ENCODE peak calls at places on chromosomes 7 and 10, in five cellular contexts. L is HepG2, C is SK-N-SH, J is K562, F is Panc1. I is an unnamed sample.

GRCh38 chr10:73931767-73932624 is 21.1 kb downstream of the PLAU start:
- DNase-seq in L (peak), C (no peak), J (peak), F (no peak), I (peak)

GRCh38 chr10:62626817-62627216 is 177.7 kb upstream of the ADO start:
- DNase-seq in L (no peak), C (no peak), J (no peak), F (no peak), I (no peak)

GRCh38 chr7:6179620-6180343 is 92.6 kb downstream of the CYTH3 start:
- DNase-seq in L (no peak), C (no peak), J (no peak), F (no peak), I (no peak)

GRCh38 chr10:69123306-69123746 is 652 bp upstream of the VPS26A start:
- DNase-seq in L (peak), C (peak), J (peak), F (peak), I (peak)

GRCh38 chr7:43844257-43844656 is 25.1 kb downstream of the MRPS24 start:
- DNase-seq in L (no peak), C (no peak), J (no peak), F (no peak), I (no peak)

GRCh38 chr10:43231523-43232078 is 35.3 kb downstream of the RASGEF1A start:
- DNase-seq in L (no peak), C (no peak), J (no peak), F (no peak), I (no peak)

GRCh38 chr7:80127412-80128150 is 7.0 kb upstream of the GNAI1 start:
- DNase-seq in L (peak), C (no peak), J (no peak), F (no peak), I (no peak)

GRCh38 chr7:112669306-112669705 is 120.9 kb downstream of the TMEM168 start:
- DNase-seq in L (no peak), C (no peak), J (no peak), F (no peak), I (no peak)

GRCh38 chr7:150514748-150515222 is at the start of gene GIMAP7:
- DNase-seq in L (no peak), C (no peak), J (no peak), F (no peak), I (no peak)

GRCh38 chr10:96478317-96478716 is 35.4 kb downstream of the TLL2 start:
- DNase-seq in L (no peak), C (no peak), J (no peak), F (no peak), I (no peak)

GRCh38 chr7:21300692-21301091 is 127.2 kb upstream of the SP4 start:
- DNase-seq in L (peak), C (peak), J (peak), F (no peak), I (peak)

GRCh38 chr7:16115374-16115773 is 306.0 kb downstream of the CRPPA start:
- DNase-seq in L (no peak), C (no peak), J (no peak), F (no peak), I (no peak)

GRCh38 chr7:149883452-149883861 is 9.7 kb downstream of the ATP6V0E2 start:
- DNase-seq in L (peak), C (peak), J (peak), F (no peak), I (peak)

GRCh38 chr7:82729172-82730030 is 285.8 kb upstream of the CACNA2D1 start:
- DNase-seq in L (peak), C (peak), J (peak), F (peak), I (peak)

GRCh38 chr7:159030490-159031134 is 114.1 kb downstream of the VIPR2 start:
- DNase-seq in L (peak), C (peak), J (peak), F (no peak), I (peak)
- H3K27ac ChIP-seq in L (no peak), C (no peak), J (peak), F (peak), I (peak)

GRCh38 chr7:29898301-29898700 is 91.3 kb downstream of the SCRN1 start:
- DNase-seq in L (no peak), C (no peak), J (no peak), F (no peak), I (no peak)
- TF ChIP-seq SIN3A in L (no peak), C (no peak), J (no peak), F (no peak), I (no peak)

DNA sequence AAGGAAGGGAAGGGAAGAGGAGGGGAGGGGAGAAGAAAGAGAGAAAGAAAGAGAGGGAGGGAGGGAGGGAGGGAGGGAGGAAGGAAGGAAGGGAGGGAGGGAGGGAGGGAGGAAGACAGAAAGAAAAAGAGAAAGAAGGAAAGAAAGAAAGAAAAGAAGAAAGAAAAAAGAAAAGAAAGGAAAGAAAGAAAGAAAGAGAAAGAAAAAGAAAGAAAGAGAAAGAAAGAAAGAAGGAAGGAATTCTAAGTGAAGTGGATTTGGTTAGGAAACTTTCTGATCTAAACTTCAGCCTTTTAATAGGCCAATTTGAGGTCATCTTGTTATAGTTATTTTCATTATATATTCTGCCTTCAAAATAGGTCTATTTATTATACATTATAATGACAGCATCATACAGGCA is 4.3 kb downstream of the CAV2 start:
- DNase-seq in L (no peak), C (no peak), J (no peak), F (no peak), I (no peak)
- H3K27ac ChIP-seq in L (no peak), C (no peak), J (no peak), F (peak), I (no peak)

GRCh38 chr7:30135551-30136271 is 925 bp downstream of the MTURN start:
- DNase-seq in L (peak), C (peak), J (no peak), F (no peak), I (no peak)

GRCh38 chr7:30136743-30137485 is 2.1 kb downstream of the MTURN start:
- DNase-seq in L (no peak), C (no peak), J (no peak), F (no peak), I (no peak)

GRCh38 chr7:30135271-30135550 is 425 bp downstream of the MTURN start:
- DNase-seq in L (no peak), C (peak), J (no peak), F (no peak), I (no peak)

GRCh38 chr7:30134523-30135270 is at the start of gene MTURN:
- DNase-seq in L (peak), C (peak), J (peak), F (no peak), I (peak)

GRCh38 chr7:30136339-30136738 is 1.6 kb downstream of the MTURN start:
- DNase-seq in L (no peak), C (no peak), J (no peak), F (no peak), I (no peak)
- TF ChIP-seq SIN3A in L (no peak), C (no peak), J (no peak), F (no peak), I (no peak)

DNA sequence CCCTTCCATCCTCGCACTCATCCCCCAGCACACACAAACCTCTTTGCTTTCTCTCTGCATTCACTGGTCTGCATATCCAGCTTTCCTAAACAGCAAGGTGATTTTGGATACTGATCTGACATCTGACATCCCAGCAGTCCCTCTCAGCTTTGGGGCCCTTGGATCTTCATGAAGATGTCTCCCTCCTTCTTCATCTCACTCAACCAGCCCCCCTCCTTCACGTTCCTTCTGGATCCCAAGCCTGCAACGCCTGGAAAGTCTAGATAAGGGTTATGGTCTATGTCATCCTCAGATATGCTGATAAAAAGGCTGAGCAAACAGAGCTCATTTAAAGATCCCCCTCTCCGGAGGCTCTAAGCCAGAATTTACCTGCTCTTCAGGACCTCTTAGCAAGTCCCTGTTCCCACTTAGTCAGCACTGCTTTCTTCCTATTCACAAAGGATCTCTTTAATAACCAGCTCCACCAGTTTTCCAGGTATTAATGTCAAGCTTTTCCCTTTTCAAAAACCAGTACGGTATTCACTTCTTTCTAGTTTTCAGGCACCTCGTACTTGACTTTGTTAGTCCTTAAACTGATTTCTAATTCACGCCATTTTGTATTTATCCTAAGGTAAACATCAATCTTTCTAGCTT is 38.9 kb downstream of the CREB3L2 start:
- DNase-seq in L (no peak), C (peak), J (peak), F (no peak), I (no peak)
- H3K27ac ChIP-seq in L (no peak), C (no peak), J (peak), F (no peak), I (no peak)

GRCh38 chr7:36227223-36227622 is 74.2 kb downstream of the EEPD1 start:
- DNase-seq in L (no peak), C (no peak), J (no peak), F (no peak), I (no peak)
- TF ChIP-seq SIN3A in L (no peak), C (no peak), J (no peak), F (no peak), I (no peak)

I was measured in HCT116.